ENCODE peak calls at places on chromosomes 11 and 22, in ten cellular contexts. W is body of pancreas; S is MM.1S; E is stimulated activated CD8-positive, alpha-beta memory T cell treated with anti-CD3 and anti-CD28 coated beads, Interleukin-15, amount 100 ng/mL, for 24 hours; T is testis; Y is neural crest cell; Q is stimulated activated CD4-positive, alpha-beta T cell treated with anti-CD3 and anti-CD28 coated beads, Interleukin-2, amount 100 ng/mL, for 24 hours; O is thoracic aorta; I is kidney; F is thyroid gland. H is an unnamed sample.

GRCh38 chr22:19064354-19065054 is 57.7 kb downstream of the DGCR2 start:
- DNase-seq in E (no peak), Y (no peak), W (no peak), S (no peak), O (no peak), T (no peak), Q (no peak), I (no peak), F (no peak), H (no peak)

GRCh38 chr11:126879516-126879915 is 121.1 kb downstream of the KIRREL3 start:
- DNase-seq in T (no peak), F (no peak), W (no peak), I (no peak), S (no peak), Q (no peak), O (no peak), E (no peak), Y (no peak), H (no peak)

GRCh38 chr11:109605006-109605405 is 183.0 kb downstream of the C11orf87 start:
- DNase-seq in I (no peak), Q (no peak), E (no peak), S (no peak), F (no peak), Y (no peak), T (no peak), W (no peak), O (no peak), H (no peak)

GRCh38 chr11:8102965-8103364 is 22.0 kb downstream of the TUB start:
- DNase-seq in T (no peak), Y (no peak), E (no peak), O (no peak), W (no peak), I (no peak), Q (no peak), S (no peak), F (no peak), H (no peak)

GRCh38 chr11:73288197-73288872 is 16.2 kb downstream of the P2RY6 start:
- DNase-seq in S (no peak), T (no peak), I (peak), W (no peak), E (no peak), Q (no peak), Y (no peak), O (no peak), F (no peak), H (no peak)

GRCh38 chr11:88480217-88480616 is 142.7 kb upstream of the CTSC start:
- DNase-seq in S (no peak), T (peak), Q (no peak), F (no peak), I (no peak), E (no peak), Y (no peak), W (no peak), O (no peak), H (no peak)

GRCh38 chr11:90558328-90558865 is 335.5 kb upstream of the CHORDC1 start:
- DNase-seq in O (no peak), E (no peak), Q (no peak), W (no peak), F (no peak), Y (no peak), I (peak), T (no peak), S (no peak), H (no peak)

GRCh38 chr11:125062931-125063428 is at the start of gene SLC37A2:
- DNase-seq in E (no peak), I (peak), W (peak), T (peak), S (peak), Q (peak), Y (peak), F (peak), O (peak), H (no peak)

GRCh38 chr11:114796954-114797721 is 118.8 kb downstream of the NXPE2 start:
- DNase-seq in S (no peak), W (no peak), O (no peak), E (no peak), I (no peak), F (no peak), Y (no peak), T (no peak), Q (no peak), H (no peak)

GRCh38 chr11:95764267-95764898 is 25.2 kb downstream of the FAM76B start:
- DNase-seq in T (no peak), I (no peak), E (no peak), F (no peak), O (no peak), W (no peak), Q (no peak), S (peak), Y (no peak), H (peak)

GRCh38 chr11:76232026-76232665 is 25.8 kb upstream of the WNT11 start:
- DNase-seq in T (no peak), F (no peak), Y (no peak), W (no peak), Q (peak), I (peak), S (peak), E (no peak), O (no peak), H (peak)

GRCh38 chr11:125061237-125061636 is 1.9 kb upstream of the SLC37A2 start:
- DNase-seq in W (no peak), S (no peak), O (no peak), Q (no peak), I (peak), Y (no peak), T (no peak), F (no peak), E (no peak), H (no peak)

GRCh38 chr11:15673408-15673811 is 558.7 kb downstream of the INSC start:
- DNase-seq in O (no peak), Q (no peak), T (peak), I (no peak), E (no peak), Y (no peak), S (no peak), F (peak), W (no peak), H (no peak)

GRCh38 chr11:76759517-76759916 is 23.6 kb upstream of the TSKU start:
- DNase-seq in E (no peak), Q (no peak), T (no peak), Y (no peak), W (no peak), I (no peak), F (no peak), O (no peak), S (no peak), H (no peak)

GRCh38 chr22:33529424-33530113 is 390.7 kb downstream of the LARGE1 start:
- DNase-seq in T (no peak), Q (no peak), E (no peak), O (no peak), F (no peak), I (no peak), S (no peak), Y (no peak), W (no peak), H (no peak)

GRCh38 chr11:75673977-75674582 is 5.2 kb upstream of the MAP6 start:
- DNase-seq in F (peak), T (peak), Q (peak), Y (no peak), O (no peak), E (no peak), S (peak), W (no peak), I (no peak), H (peak)

GRCh38 chr22:22810018-22810427 is 77.6 kb upstream of the IGLL5 start:
- DNase-seq in Q (peak), F (peak), Y (peak), E (no peak), W (peak), I (peak), T (peak), O (no peak), S (no peak), H (no peak)

GRCh38 chr11:130037058-130037457 is 32.6 kb upstream of the APLP2 start:
- DNase-seq in W (no peak), Q (no peak), S (no peak), E (no peak), T (no peak), Y (no peak), F (no peak), I (no peak), O (no peak), H (no peak)

GRCh38 chr11:8267831-8268529 is 4.3 kb upstream of the LMO1 start:
- DNase-seq in F (peak), S (no peak), E (no peak), T (no peak), Y (no peak), O (no peak), I (peak), Q (peak), W (peak), H (no peak)

GRCh38 chr22:50739894-50740293 is 1.9 kb downstream of the ACR start:
- DNase-seq in S (no peak), I (peak), O (no peak), Q (no peak), E (no peak), T (no peak), F (no peak), Y (no peak), W (peak), H (no peak)

GRCh38 chr11:57427692-57428082 is 766 bp upstream of the SLC43A3 start:
- DNase-seq in O (no peak), Q (no peak), Y (no peak), S (no peak), E (no peak), T (peak), W (peak), F (peak), I (no peak), H (no peak)

GRCh38 chr22:40606306-40606705 is 30.2 kb downstream of the MRTFA start:
- DNase-seq in T (no peak), W (no peak), S (no peak), E (no peak), O (no peak), Y (no peak), Q (no peak), F (no peak), I (no peak), H (no peak)

GRCh38 chr11:121237686-121238658 is 54.6 kb upstream of the SC5D start:
- DNase-seq in W (no peak), I (no peak), F (no peak), T (no peak), E (no peak), Y (no peak), S (no peak), O (no peak), Q (peak), H (no peak)

GRCh38 chr22:27581688-27582087 is 219.9 kb downstream of the MN1 start:
- DNase-seq in Q (no peak), F (peak), E (no peak), Y (no peak), I (peak), T (peak), W (peak), O (peak), S (no peak), H (no peak)

GRCh38 chr11:85431319-85431718 is 195.8 kb downstream of the DLG2 start:
- DNase-seq in S (no peak), T (no peak), I (peak), Q (no peak), W (no peak), O (no peak), E (no peak), Y (no peak), F (peak), H (no peak)

GRCh38 chr11:107493117-107493516 is 35.5 kb upstream of the CWF19L2 start:
- DNase-seq in I (no peak), E (no peak), Y (no peak), W (no peak), S (no peak), O (no peak), F (no peak), T (no peak), Q (no peak), H (no peak)

GRCh38 chr22:38419864-38420172 is 35.2 kb downstream of the KCNJ4 start:
- DNase-seq in S (no peak), T (no peak), E (no peak), Y (no peak), W (no peak), F (peak), Q (no peak), O (no peak), I (no peak), H (no peak)

GRCh38 chr11:67436459-67437081 is 912 bp downstream of the PTPRCAP start:
- DNase-seq in T (no peak), S (no peak), W (no peak), I (peak), E (no peak), F (no peak), Y (no peak), Q (peak), O (no peak), H (peak)

GRCh38 chr11:65546217-65546958 is 11.8 kb downstream of the LTBP3 start:
- DNase-seq in S (peak), T (peak), I (peak), E (peak), Y (peak), W (peak), F (peak), Q (peak), O (no peak), H (peak)

GRCh38 chr11:92314499-92314898 is 89.9 kb downstream of the FAT3 start:
- DNase-seq in W (no peak), E (no peak), F (no peak), Q (no peak), Y (no peak), I (no peak), O (no peak), S (no peak), T (no peak), H (no peak)

GRCh38 chr11:79950172-79950571 is 509.3 kb upstream of the TENM4 start:
- DNase-seq in T (no peak), E (no peak), F (no peak), S (no peak), Y (no peak), W (no peak), Q (no peak), I (no peak), O (no peak), H (no peak)

GRCh38 chr22:25403752-25404471 is 160.6 kb upstream of the GRK3 start:
- DNase-seq in S (no peak), T (no peak), O (no peak), Q (no peak), I (peak), F (peak), W (no peak), E (no peak), Y (no peak), H (peak)

GRCh38 chr11:111476961-111477360 is 35.2 kb downstream of the BTG4 start:
- DNase-seq in I (no peak), W (no peak), S (no peak), E (no peak), O (no peak), Q (no peak), Y (no peak), T (no peak), F (no peak), H (no peak)

GRCh38 chr11:10878408-10879214 is 20.8 kb upstream of the ZBED5 start:
- DNase-seq in O (no peak), F (peak), Y (peak), S (peak), W (peak), T (no peak), Q (no peak), E (no peak), I (no peak), H (peak)

H was measured in NAMALWA.